ENCODE peak calls at places on chromosomes 2 and 18, in ten cellular contexts. One of them, this sample, is unnamed. For H3K4me1, the result is how much of the 10 kb centered on the place peaks cover.

GRCh38 chr2:188604579-188604978 is 312.9 kb downstream of the GULP1 start:
- DNase-seq in lower lobe of right lung: no peak
- DNase-seq in transverse colon: no peak
- DNase-seq in heart left ventricle: no peak
- DNase-seq in neural progenitor cell: no peak
- DNase-seq in CD8-positive, alpha-beta T cell: no peak
- DNase-seq in sigmoid colon: no peak
- DNase-seq in tibial artery: no peak
- DNase-seq in tibial nerve: no peak
- DNase-seq in effector memory CD4-positive, alpha-beta T cell: no peak
- DNase-seq in this sample: no peak

GRCh38 chr2:241386519-241386918 is 30.4 kb downstream of the FARP2 start:
- DNase-seq in lower lobe of right lung: no peak
- DNase-seq in transverse colon: no peak
- DNase-seq in heart left ventricle: no peak
- DNase-seq in neural progenitor cell: no peak
- DNase-seq in CD8-positive, alpha-beta T cell: no peak
- DNase-seq in sigmoid colon: no peak
- DNase-seq in tibial artery: no peak
- DNase-seq in tibial nerve: no peak
- DNase-seq in effector memory CD4-positive, alpha-beta T cell: no peak
- DNase-seq in this sample: no peak

GRCh38 chr2:220664272-220665107 is 907.6 kb downstream of the EPHA4 start:
- DNase-seq in lower lobe of right lung: no peak
- DNase-seq in transverse colon: no peak
- DNase-seq in heart left ventricle: no peak
- DNase-seq in neural progenitor cell: no peak
- DNase-seq in CD8-positive, alpha-beta T cell: no peak
- DNase-seq in sigmoid colon: no peak
- DNase-seq in tibial artery: peak
- DNase-seq in tibial nerve: peak
- DNase-seq in effector memory CD4-positive, alpha-beta T cell: no peak
- DNase-seq in this sample: no peak

GRCh38 chr2:119674711-119675500 is 4.1 kb upstream of the TMEM177 start:
- DNase-seq in lower lobe of right lung: no peak
- DNase-seq in transverse colon: no peak
- DNase-seq in heart left ventricle: no peak
- DNase-seq in neural progenitor cell: peak
- DNase-seq in CD8-positive, alpha-beta T cell: no peak
- DNase-seq in sigmoid colon: no peak
- DNase-seq in tibial artery: no peak
- DNase-seq in tibial nerve: no peak
- DNase-seq in effector memory CD4-positive, alpha-beta T cell: no peak
- DNase-seq in this sample: no peak

GRCh38 chr2:101753207-101753616 is 55.7 kb downstream of the MAP4K4 start:
- DNase-seq in lower lobe of right lung: no peak
- DNase-seq in transverse colon: no peak
- DNase-seq in heart left ventricle: no peak
- DNase-seq in neural progenitor cell: no peak
- DNase-seq in CD8-positive, alpha-beta T cell: no peak
- DNase-seq in sigmoid colon: no peak
- DNase-seq in tibial artery: no peak
- DNase-seq in tibial nerve: no peak
- DNase-seq in effector memory CD4-positive, alpha-beta T cell: no peak
- DNase-seq in this sample: no peak

GRCh38 chr18:24763765-24764548 is 303.5 kb downstream of the HRH4 start:
- DNase-seq in lower lobe of right lung: no peak
- DNase-seq in transverse colon: no peak
- DNase-seq in heart left ventricle: peak
- DNase-seq in neural progenitor cell: no peak
- DNase-seq in CD8-positive, alpha-beta T cell: no peak
- DNase-seq in sigmoid colon: peak
- DNase-seq in tibial artery: peak
- DNase-seq in tibial nerve: peak
- DNase-seq in effector memory CD4-positive, alpha-beta T cell: no peak
- DNase-seq in this sample: peak

GRCh38 chr2:237482485-237482884 is 4.6 kb upstream of the MLPH start:
- DNase-seq in lower lobe of right lung: peak
- DNase-seq in transverse colon: peak
- DNase-seq in heart left ventricle: peak
- DNase-seq in neural progenitor cell: no peak
- DNase-seq in CD8-positive, alpha-beta T cell: no peak
- DNase-seq in sigmoid colon: peak
- DNase-seq in tibial artery: peak
- DNase-seq in tibial nerve: peak
- DNase-seq in effector memory CD4-positive, alpha-beta T cell: no peak
- DNase-seq in this sample: peak

GRCh38 chr2:39738941-39739340 is 40.1 kb downstream of the THUMPD2 start:
- DNase-seq in lower lobe of right lung: no peak
- DNase-seq in transverse colon: no peak
- DNase-seq in heart left ventricle: no peak
- DNase-seq in neural progenitor cell: no peak
- DNase-seq in CD8-positive, alpha-beta T cell: no peak
- DNase-seq in sigmoid colon: no peak
- DNase-seq in tibial artery: no peak
- DNase-seq in tibial nerve: no peak
- DNase-seq in effector memory CD4-positive, alpha-beta T cell: no peak
- DNase-seq in this sample: no peak

GRCh38 chr2:202069189-202070050 is 3.6 kb upstream of the KIAA2012 start:
- DNase-seq in lower lobe of right lung: no peak
- DNase-seq in transverse colon: peak
- DNase-seq in heart left ventricle: no peak
- DNase-seq in neural progenitor cell: no peak
- DNase-seq in CD8-positive, alpha-beta T cell: no peak
- DNase-seq in sigmoid colon: no peak
- DNase-seq in tibial artery: no peak
- DNase-seq in tibial nerve: no peak
- DNase-seq in effector memory CD4-positive, alpha-beta T cell: no peak
- DNase-seq in this sample: no peak

GRCh38 chr2:17542471-17542870 is 2.0 kb downstream of the VSNL1 start:
- DNase-seq in lower lobe of right lung: no peak
- DNase-seq in transverse colon: no peak
- DNase-seq in heart left ventricle: no peak
- DNase-seq in neural progenitor cell: no peak
- DNase-seq in CD8-positive, alpha-beta T cell: no peak
- DNase-seq in sigmoid colon: no peak
- DNase-seq in tibial artery: no peak
- DNase-seq in tibial nerve: no peak
- DNase-seq in effector memory CD4-positive, alpha-beta T cell: no peak
- DNase-seq in this sample: no peak

GRCh38 chr2:30359644-30360167 is 87.3 kb upstream of the LCLAT1 start:
- DNase-seq in lower lobe of right lung: peak
- DNase-seq in transverse colon: peak
- DNase-seq in heart left ventricle: peak
- DNase-seq in neural progenitor cell: no peak
- DNase-seq in CD8-positive, alpha-beta T cell: no peak
- DNase-seq in sigmoid colon: peak
- DNase-seq in tibial artery: peak
- DNase-seq in tibial nerve: no peak
- DNase-seq in effector memory CD4-positive, alpha-beta T cell: no peak
- DNase-seq in this sample: peak

GRCh38 chr2:195575879-195576391 is 81.1 kb upstream of the SLC39A10 start:
- DNase-seq in lower lobe of right lung: no peak
- DNase-seq in transverse colon: peak
- DNase-seq in heart left ventricle: no peak
- DNase-seq in neural progenitor cell: peak
- DNase-seq in CD8-positive, alpha-beta T cell: no peak
- DNase-seq in sigmoid colon: no peak
- DNase-seq in tibial artery: no peak
- DNase-seq in tibial nerve: peak
- DNase-seq in effector memory CD4-positive, alpha-beta T cell: no peak
- DNase-seq in this sample: no peak

GRCh38 chr2:32865399-32866068 is 81.2 kb upstream of the LTBP1 start:
- DNase-seq in lower lobe of right lung: no peak
- DNase-seq in transverse colon: no peak
- DNase-seq in heart left ventricle: no peak
- DNase-seq in neural progenitor cell: no peak
- DNase-seq in CD8-positive, alpha-beta T cell: no peak
- DNase-seq in sigmoid colon: no peak
- DNase-seq in tibial artery: no peak
- DNase-seq in tibial nerve: no peak
- DNase-seq in effector memory CD4-positive, alpha-beta T cell: no peak
- DNase-seq in this sample: no peak

GRCh38 chr18:28855524-28855923 is 678.6 kb upstream of the CDH2 start:
- DNase-seq in lower lobe of right lung: no peak
- DNase-seq in transverse colon: no peak
- DNase-seq in heart left ventricle: no peak
- DNase-seq in neural progenitor cell: no peak
- DNase-seq in CD8-positive, alpha-beta T cell: no peak
- DNase-seq in sigmoid colon: no peak
- DNase-seq in tibial artery: no peak
- DNase-seq in tibial nerve: no peak
- DNase-seq in effector memory CD4-positive, alpha-beta T cell: no peak
- DNase-seq in this sample: no peak

GRCh38 chr2:120958623-120959366 is 223.1 kb downstream of the GLI2 start:
- DNase-seq in lower lobe of right lung: no peak
- DNase-seq in transverse colon: no peak
- DNase-seq in heart left ventricle: no peak
- DNase-seq in neural progenitor cell: peak
- DNase-seq in CD8-positive, alpha-beta T cell: no peak
- DNase-seq in sigmoid colon: no peak
- DNase-seq in tibial artery: no peak
- DNase-seq in tibial nerve: no peak
- DNase-seq in effector memory CD4-positive, alpha-beta T cell: no peak
- DNase-seq in this sample: no peak

GRCh38 chr2:64404743-64405142 is 49.2 kb upstream of the LGALSL start:
- DNase-seq in lower lobe of right lung: peak
- DNase-seq in transverse colon: peak
- DNase-seq in heart left ventricle: peak
- DNase-seq in neural progenitor cell: peak
- DNase-seq in CD8-positive, alpha-beta T cell: no peak
- DNase-seq in sigmoid colon: no peak
- DNase-seq in tibial artery: peak
- DNase-seq in tibial nerve: peak
- DNase-seq in effector memory CD4-positive, alpha-beta T cell: no peak
- DNase-seq in this sample: no peak
- H3K4me1 ChIP-seq in lower lobe of right lung: half or more
- H3K4me1 ChIP-seq in transverse colon: half or more
- H3K4me1 ChIP-seq in heart left ventricle: under half
- H3K4me1 ChIP-seq in neural progenitor cell: under half
- H3K4me1 ChIP-seq in CD8-positive, alpha-beta T cell: under half
- H3K4me1 ChIP-seq in sigmoid colon: under half
- H3K4me1 ChIP-seq in tibial artery: under half
- H3K4me1 ChIP-seq in tibial nerve: half or more
- H3K4me1 ChIP-seq in effector memory CD4-positive, alpha-beta T cell: under half
- H3K4me1 ChIP-seq in this sample: under half

DNA sequence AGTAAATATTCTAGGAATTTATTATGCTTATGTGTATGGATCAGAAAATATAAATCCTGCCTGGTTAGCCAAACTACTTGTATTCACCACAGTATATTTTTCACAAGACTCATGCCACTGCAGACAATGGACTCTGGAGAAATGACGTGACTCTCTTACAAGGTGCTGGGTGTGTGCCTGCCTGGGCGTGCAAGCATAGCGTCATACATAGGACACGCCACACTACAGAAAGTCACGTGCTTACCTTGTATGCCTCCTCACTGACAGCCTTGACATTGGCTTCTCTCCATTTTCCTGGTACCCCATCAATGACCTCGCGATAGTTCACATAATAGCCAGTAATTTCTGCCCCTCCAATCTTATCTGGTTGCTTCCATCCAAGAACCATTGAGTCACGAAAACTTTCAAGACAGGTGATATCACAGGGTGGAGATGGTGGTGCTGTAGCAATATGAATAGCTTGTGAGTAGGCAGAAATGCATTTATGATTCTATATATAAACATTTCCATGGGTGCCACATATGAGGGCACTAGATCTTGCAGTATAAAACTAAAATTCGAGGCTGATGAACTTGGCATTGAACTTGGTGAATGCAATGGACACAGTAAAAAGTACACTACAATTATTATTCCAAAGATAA is 93.2 kb downstream of the MYOM1 start:
- DNase-seq in lower lobe of right lung: no peak
- DNase-seq in transverse colon: no peak
- DNase-seq in heart left ventricle: no peak
- DNase-seq in neural progenitor cell: no peak
- DNase-seq in CD8-positive, alpha-beta T cell: no peak
- DNase-seq in sigmoid colon: no peak
- DNase-seq in tibial artery: no peak
- DNase-seq in tibial nerve: no peak
- DNase-seq in effector memory CD4-positive, alpha-beta T cell: no peak
- DNase-seq in this sample: no peak
- H3K27ac ChIP-seq in lower lobe of right lung: no peak
- H3K27ac ChIP-seq in transverse colon: no peak
- H3K27ac ChIP-seq in heart left ventricle: peak
- H3K27ac ChIP-seq in neural progenitor cell: no peak
- H3K27ac ChIP-seq in CD8-positive, alpha-beta T cell: no peak
- H3K27ac ChIP-seq in sigmoid colon: no peak
- H3K27ac ChIP-seq in tibial artery: no peak
- H3K27ac ChIP-seq in tibial nerve: no peak
- H3K27ac ChIP-seq in effector memory CD4-positive, alpha-beta T cell: no peak
- H3K27ac ChIP-seq in this sample: no peak

DNA sequence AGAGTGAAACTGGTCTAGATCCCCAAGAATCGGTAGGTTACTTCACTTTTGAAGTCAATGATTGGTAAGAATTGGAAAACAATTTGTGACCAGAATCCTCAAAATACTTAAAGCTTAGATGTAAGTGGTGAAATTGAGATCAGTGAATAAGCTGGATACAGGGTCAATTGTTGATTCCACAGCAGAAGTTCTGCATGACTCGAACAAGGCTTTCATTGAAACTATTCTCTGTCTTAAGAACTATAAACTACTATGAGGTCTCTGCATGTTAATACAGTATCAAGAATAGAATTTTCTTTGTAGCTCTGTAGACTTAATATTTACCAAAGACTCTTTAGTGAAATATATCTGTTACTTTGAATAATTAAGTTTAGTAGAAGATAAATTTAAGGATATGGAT is 324.2 kb upstream of the FIGN start:
- DNase-seq in lower lobe of right lung: no peak
- DNase-seq in transverse colon: no peak
- DNase-seq in heart left ventricle: no peak
- DNase-seq in neural progenitor cell: no peak
- DNase-seq in CD8-positive, alpha-beta T cell: no peak
- DNase-seq in sigmoid colon: no peak
- DNase-seq in tibial artery: no peak
- DNase-seq in tibial nerve: no peak
- DNase-seq in effector memory CD4-positive, alpha-beta T cell: no peak
- DNase-seq in this sample: no peak
- H3K4me3 ChIP-seq in lower lobe of right lung: no peak
- H3K4me3 ChIP-seq in transverse colon: no peak
- H3K4me3 ChIP-seq in heart left ventricle: no peak
- H3K4me3 ChIP-seq in neural progenitor cell: no peak
- H3K4me3 ChIP-seq in CD8-positive, alpha-beta T cell: no peak
- H3K4me3 ChIP-seq in sigmoid colon: no peak
- H3K4me3 ChIP-seq in tibial artery: no peak
- H3K4me3 ChIP-seq in tibial nerve: no peak
- H3K4me3 ChIP-seq in effector memory CD4-positive, alpha-beta T cell: no peak
- H3K4me3 ChIP-seq in this sample: no peak

GRCh38 chr2:43349944-43350343 is 123.5 kb upstream of the ZFP36L2 start:
- DNase-seq in lower lobe of right lung: no peak
- DNase-seq in transverse colon: no peak
- DNase-seq in heart left ventricle: no peak
- DNase-seq in neural progenitor cell: no peak
- DNase-seq in CD8-positive, alpha-beta T cell: no peak
- DNase-seq in sigmoid colon: no peak
- DNase-seq in tibial artery: no peak
- DNase-seq in tibial nerve: no peak
- DNase-seq in effector memory CD4-positive, alpha-beta T cell: no peak
- DNase-seq in this sample: no peak
- H3K4me1 ChIP-seq in lower lobe of right lung: under half
- H3K4me1 ChIP-seq in transverse colon: under half
- H3K4me1 ChIP-seq in heart left ventricle: half or more
- H3K4me1 ChIP-seq in neural progenitor cell: under half
- H3K4me1 ChIP-seq in CD8-positive, alpha-beta T cell: under half
- H3K4me1 ChIP-seq in sigmoid colon: half or more
- H3K4me1 ChIP-seq in tibial artery: under half
- H3K4me1 ChIP-seq in tibial nerve: half or more
- H3K4me1 ChIP-seq in effector memory CD4-positive, alpha-beta T cell: under half
- H3K4me1 ChIP-seq in this sample: under half

This sample was measured in aorta.